ENCODE peak calls at places on chromosomes 13 and 19, in seven cellular contexts. O, S, N, Q, C, Z and H are unnamed samples.

GRCh38 chr13:20856650-20857049 is 45.9 kb downstream of the XPO4 start:
- DNase-seq in Z (no peak), N (no peak), O (no peak), C (no peak), S (no peak), Q (no peak), H (no peak)

GRCh38 chr13:43153436-43154082 is 130.2 kb downstream of the DNAJC15 start:
- DNase-seq in Q (no peak), N (no peak), C (no peak), S (no peak), Z (peak; percentile 84), O (no peak), H (peak; percentile 76)

GRCh38 chr19:33437351-33438015 is 64.0 kb downstream of the CEBPG start:
- DNase-seq in O (no peak), N (no peak), S (no peak), C (peak; percentile 69), Z (no peak), Q (no peak), H (no peak)

GRCh38 chr13:65057986-65058385 is 2172.2 kb downstream of the PCDH9 start:
- DNase-seq in Q (no peak), S (no peak), Z (no peak), N (no peak), C (no peak), O (no peak), H (no peak)

GRCh38 chr19:57812201-57812600 is 2.5 kb downstream of the ZNF552 start:
- DNase-seq in S (peak; percentile 62), Z (no peak), N (no peak), C (no peak), Q (peak; percentile 55), O (no peak), H (no peak)

GRCh38 chr19:49438261-49438660 is 3.1 kb downstream of the SLC17A7 start:
- DNase-seq in S (no peak), Q (no peak), N (no peak), C (no peak), Z (no peak), O (no peak), H (no peak)

GRCh38 chr19:41706741-41707501 is 1.5 kb upstream of the CEACAM5 start:
- DNase-seq in Z (no peak), Q (peak; percentile 90), N (peak; percentile 88), O (peak; percentile 1), C (peak; percentile 79), S (peak; percentile 85), H (no peak)

GRCh38 chr19:2666344-2666994 is 36.0 kb downstream of the GNG7 start:
- DNase-seq in O (no peak), Z (no peak), C (no peak), Q (no peak), S (no peak), N (no peak), H (no peak)

GRCh38 chr19:47991191-47991808 is 670 bp downstream of the BSPH1 start:
- DNase-seq in Q (no peak), N (no peak), Z (no peak), O (no peak), S (no peak), C (no peak), H (no peak)

GRCh38 chr13:73195091-73195490 is 136.3 kb downstream of the KLF5 start:
- DNase-seq in Q (no peak), C (no peak), Z (no peak), O (no peak), N (no peak), S (no peak), H (no peak)

GRCh38 chr13:78131811-78132210 is 213.2 kb upstream of the EDNRB start:
- DNase-seq in S (no peak), Z (no peak), O (no peak), C (no peak), Q (no peak), N (no peak), H (no peak)

GRCh38 chr13:75326173-75327131 is 155.5 kb downstream of the TBC1D4 start:
- DNase-seq in N (no peak), Z (peak; percentile 17), S (peak; percentile 56), O (no peak), Q (peak; percentile 66), C (peak; percentile 36), H (no peak)

GRCh38 chr19:18437481-18438330 is at the start of gene ISYNA1:
- DNase-seq in Z (peak; percentile 42), Q (peak; percentile 82), C (peak; percentile 94), O (peak; percentile 73), S (peak; percentile 83), N (peak; percentile 74), H (no peak)

GRCh38 chr13:112740502-112741131 is 50.8 kb downstream of the ATP11A start:
- DNase-seq in C (no peak), O (peak; percentile 82), Z (peak; percentile 71), Q (no peak), S (no peak), N (no peak), H (no peak)

GRCh38 chr19:42032428-42032827 is 37.6 kb downstream of the GRIK5 start:
- DNase-seq in N (peak; percentile 37), Q (no peak), S (no peak), C (no peak), Z (no peak), O (no peak), H (peak; percentile 41)

GRCh38 chr19:5395541-5395940 is 54.9 kb upstream of the PTPRS start:
- DNase-seq in S (no peak), N (no peak), C (no peak), O (no peak), Q (no peak), Z (peak; percentile 24), H (no peak)

GRCh38 chr13:27960362-27961226 is 8.5 kb downstream of the CDX2 start:
- DNase-seq in N (peak; percentile 89), Z (peak; percentile 34), O (no peak), C (peak; percentile 61), S (peak; percentile 75), Q (peak; percentile 73), H (no peak)

GRCh38 chr19:39941151-39941550 is 6.7 kb upstream of the FCGBP start:
- DNase-seq in O (no peak), C (no peak), S (no peak), Z (no peak), N (no peak), Q (no peak), H (no peak)

GRCh38 chr19:37938379-37938778 is 31.4 kb downstream of the SIPA1L3 start:
- DNase-seq in S (no peak), Q (no peak), N (no peak), C (no peak), Z (no peak), O (no peak), H (no peak)

GRCh38 chr13:49643003-49643651 is 14.8 kb downstream of the ARL11 start:
- DNase-seq in Q (no peak), S (no peak), N (no peak), Z (no peak), O (no peak), C (no peak), H (no peak)

DNA sequence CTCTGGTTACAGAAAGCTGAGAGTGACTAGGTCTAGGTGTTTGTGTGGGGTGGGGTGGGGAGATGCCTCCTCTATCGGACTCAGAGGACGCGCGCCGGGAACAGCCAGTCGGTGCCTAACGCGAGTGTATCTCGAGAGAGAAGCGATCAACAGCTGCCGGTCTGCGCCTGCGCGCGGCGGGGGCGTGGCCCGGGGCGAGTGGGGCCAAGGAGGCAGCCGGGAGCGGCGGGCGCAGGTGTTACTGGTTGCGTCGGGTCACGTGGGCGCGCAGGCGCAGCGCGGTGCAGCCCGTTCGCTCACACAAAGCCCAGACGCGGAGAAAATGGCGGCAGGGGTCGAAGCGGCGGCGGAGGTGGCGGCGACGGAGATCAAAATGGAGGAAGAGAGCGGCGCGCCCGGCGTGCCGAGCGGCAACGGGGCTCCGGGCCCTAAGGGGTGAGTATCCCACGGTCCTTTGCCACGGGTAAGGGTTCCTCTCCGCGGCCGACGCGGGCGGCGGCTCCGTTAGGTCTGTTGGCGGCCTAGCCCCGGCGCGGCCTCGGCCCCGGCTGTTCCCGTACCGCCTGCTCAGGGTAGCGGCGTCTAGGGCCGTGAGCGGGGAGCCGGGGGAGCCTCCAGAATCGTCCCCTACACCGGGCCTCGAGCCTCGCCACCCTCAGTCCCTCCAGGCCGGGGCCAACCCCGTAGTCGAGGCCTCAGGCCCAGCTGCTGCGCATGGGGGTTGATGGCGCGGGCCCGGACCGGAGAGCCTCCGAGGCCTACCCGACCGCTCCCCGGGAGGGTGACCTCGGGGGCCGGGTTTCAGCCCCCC is at the start of gene HNRNPM:
- DNase-seq in S (peak; percentile 99), O (peak; percentile 100), Z (peak; percentile 97), Q (peak; percentile 100), N (peak; percentile 100), C (peak; percentile 99), H (peak; percentile 89)
- TF ChIP-seq CTCF in S (no peak), O (no peak), Z (no peak), Q (no peak), N (no peak), C (no peak), H (no peak)

GRCh38 chr19:1158885-1159448 is 15.1 kb downstream of the SBNO2 start:
- DNase-seq in C (no peak), S (no peak), Z (no peak), Q (no peak), O (no peak), N (peak; percentile 11), H (no peak)
- TF ChIP-seq CTCF in C (no peak), S (no peak), Z (no peak), Q (no peak), O (no peak), N (no peak), H (no peak)

GRCh38 chr13:31699650-31700049 is 39.7 kb upstream of the RXFP2 start:
- DNase-seq in O (no peak), S (no peak), Z (no peak), C (no peak), N (peak; percentile 12), Q (no peak), H (no peak)
- TF ChIP-seq CTCF in O (no peak), S (no peak), Z (peak; percentile 56), C (no peak), N (no peak), Q (no peak), H (peak; percentile 10)

GRCh38 chr13:39682788-39683187 is 27.3 kb downstream of the COG6 start:
- DNase-seq in Z (no peak), Q (peak; percentile 34), S (peak; percentile 18), O (no peak), N (no peak), C (no peak), H (no peak)

GRCh38 chr13:39685652-39686051 is 30.2 kb downstream of the COG6 start:
- DNase-seq in Z (no peak), C (no peak), N (no peak), Q (no peak), O (no peak), S (no peak), H (no peak)

GRCh38 chr13:39688278-39688677 is 32.8 kb downstream of the COG6 start:
- DNase-seq in N (no peak), Q (no peak), S (no peak), C (no peak), Z (no peak), O (no peak), H (no peak)

GRCh38 chr13:39682310-39682709 is 26.8 kb downstream of the COG6 start:
- DNase-seq in O (no peak), N (no peak), S (no peak), Z (no peak), Q (no peak), C (no peak), H (no peak)

DNA sequence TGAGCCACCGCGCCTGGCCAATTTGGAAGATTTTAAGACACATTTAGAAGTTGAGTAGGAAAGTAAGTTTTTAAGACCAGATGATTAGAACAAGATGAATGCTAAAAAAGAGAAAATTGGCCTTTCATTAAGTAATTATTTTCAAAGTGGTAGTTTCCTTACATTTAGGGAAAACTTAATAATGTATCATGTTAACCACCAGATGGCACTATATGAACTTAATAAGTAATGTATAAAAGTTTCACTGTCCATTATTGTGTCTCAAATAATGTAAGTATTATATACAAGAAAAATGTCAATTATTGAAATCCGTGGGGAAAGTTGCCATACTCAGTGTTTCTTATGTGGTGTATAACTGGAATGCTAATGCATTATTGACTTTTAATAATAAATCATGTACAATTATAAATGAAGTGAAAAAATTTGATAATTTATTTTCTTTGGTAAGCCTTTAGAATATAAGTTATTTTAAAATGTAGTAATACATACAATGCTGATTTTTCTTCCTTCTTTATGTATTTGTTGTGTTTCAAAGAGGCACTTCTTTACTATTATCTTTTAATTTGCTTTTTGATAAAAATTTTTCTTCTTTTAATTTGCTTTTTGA is 29.2 kb downstream of the COG6 start:
- DNase-seq in O (no peak), S (peak; percentile 12), C (peak; percentile 23), Z (no peak), N (no peak), Q (peak; percentile 38), H (no peak)
- TF ChIP-seq CTCF in O (peak; percentile 68), S (peak; percentile 48), C (peak; percentile 67), Z (no peak), N (no peak), Q (peak; percentile 23), H (no peak)